ENCODE peak calls at places on chromosome 2, in ten cellular contexts. Y is A549, K is prostate gland, G is sigmoid colon, O is IMR-90, T is testis, L is upper lobe of left lung, N is HCT116, C is gastrocnemius medialis, F is stomach. Z is an unnamed sample.

GRCh38 chr2:168278424-168278888 is 31.1 kb upstream of the STK39 start:
- DNase-seq in Y (no peak), K (peak), G (no peak), O (peak), T (no peak), L (no peak), N (peak), C (no peak), F (peak), Z (no peak)

GRCh38 chr2:25743132-25743830 is 69.9 kb upstream of the DTNB start:
- DNase-seq in Y (no peak), K (no peak), G (no peak), O (no peak), T (no peak), L (no peak), N (no peak), C (no peak), F (no peak), Z (no peak)

GRCh38 chr2:133338224-133338623 is 230.0 kb downstream of the NCKAP5 start:
- DNase-seq in Y (no peak), K (no peak), G (no peak), O (peak), T (no peak), L (no peak), N (no peak), C (no peak), F (no peak), Z (no peak)

GRCh38 chr2:46336560-46336959 is 39.4 kb downstream of the EPAS1 start:
- DNase-seq in Y (no peak), K (no peak), G (no peak), O (peak), T (peak), L (no peak), N (no peak), C (peak), F (no peak), Z (no peak)

GRCh38 chr2:67130526-67131309 is 266.4 kb upstream of the ETAA1 start:
- DNase-seq in Y (no peak), K (no peak), G (no peak), O (peak), T (no peak), L (no peak), N (no peak), C (no peak), F (no peak), Z (no peak)

GRCh38 chr2:118348380-118349024 is 260.2 kb downstream of the INSIG2 start:
- DNase-seq in Y (no peak), K (no peak), G (no peak), O (no peak), T (no peak), L (no peak), N (no peak), C (no peak), F (no peak), Z (no peak)

GRCh38 chr2:7722212-7722910 is 805.1 kb downstream of the RNF144A start:
- DNase-seq in Y (no peak), K (no peak), G (no peak), O (no peak), T (no peak), L (no peak), N (no peak), C (no peak), F (no peak), Z (no peak)

GRCh38 chr2:158742536-158742935 is 52.6 kb upstream of the DAPL1 start:
- DNase-seq in Y (no peak), K (no peak), G (no peak), O (no peak), T (no peak), L (no peak), N (no peak), C (no peak), F (no peak), Z (no peak)

GRCh38 chr2:163723881-163724280 is 11.9 kb downstream of the FIGN start:
- DNase-seq in Y (no peak), K (no peak), G (no peak), O (no peak), T (no peak), L (no peak), N (no peak), C (no peak), F (no peak), Z (no peak)

GRCh38 chr2:239181601-239182471 is 219.0 kb downstream of the HDAC4 start:
- DNase-seq in Y (no peak), K (no peak), G (peak), O (no peak), T (no peak), L (peak), N (no peak), C (peak), F (no peak), Z (peak)

GRCh38 chr2:166090346-166090745 is 37.5 kb downstream of the SCN1A start:
- DNase-seq in Y (no peak), K (no peak), G (no peak), O (peak), T (no peak), L (no peak), N (no peak), C (no peak), F (no peak), Z (no peak)

GRCh38 chr2:12807907-12808810 is 91.4 kb downstream of the TRIB2 start:
- DNase-seq in Y (no peak), K (no peak), G (no peak), O (no peak), T (peak), L (no peak), N (no peak), C (no peak), F (no peak), Z (no peak)

GRCh38 chr2:97673915-97674283 is 4.4 kb downstream of the C2orf92 start:
- DNase-seq in Y (no peak), K (no peak), G (no peak), O (no peak), T (peak), L (no peak), N (no peak), C (no peak), F (no peak), Z (no peak)

GRCh38 chr2:53130441-53130943 is 637.1 kb upstream of the CHAC2 start:
- DNase-seq in Y (no peak), K (no peak), G (no peak), O (peak), T (no peak), L (no peak), N (no peak), C (no peak), F (no peak), Z (no peak)

GRCh38 chr2:105814291-105814940 is 69.7 kb downstream of the NCK2 start:
- DNase-seq in Y (no peak), K (no peak), G (no peak), O (no peak), T (no peak), L (no peak), N (no peak), C (no peak), F (no peak), Z (no peak)

GRCh38 chr2:205858781-205859478 is 176.6 kb downstream of the NRP2 start:
- DNase-seq in Y (no peak), K (no peak), G (peak), O (peak), T (no peak), L (no peak), N (no peak), C (no peak), F (peak), Z (no peak)

GRCh38 chr2:88607416-88607815 is 19.8 kb downstream of the EIF2AK3 start:
- DNase-seq in Y (no peak), K (no peak), G (no peak), O (no peak), T (no peak), L (no peak), N (no peak), C (no peak), F (no peak), Z (no peak)

GRCh38 chr2:199757466-199757865 is 93.5 kb downstream of the FTCDNL1 start:
- DNase-seq in Y (no peak), K (peak), G (peak), O (no peak), T (peak), L (peak), N (no peak), C (peak), F (no peak), Z (no peak)

GRCh38 chr2:163246111-163246510 is 407.5 kb upstream of the KCNH7 start:
- DNase-seq in Y (no peak), K (no peak), G (no peak), O (no peak), T (no peak), L (no peak), N (no peak), C (no peak), F (no peak), Z (no peak)

GRCh38 chr2:9830685-9831410 is 12.4 kb upstream of the TAF1B start:
- DNase-seq in Y (no peak), K (peak), G (no peak), O (no peak), T (no peak), L (peak), N (no peak), C (no peak), F (peak), Z (no peak)

GRCh38 chr2:237132799-237133198 is 47.1 kb downstream of the COPS8 start:
- DNase-seq in Y (peak), K (no peak), G (no peak), O (no peak), T (no peak), L (no peak), N (peak), C (no peak), F (no peak), Z (no peak)

GRCh38 chr2:2328847-2329246 is 2.2 kb downstream of the MYT1L start:
- DNase-seq in Y (no peak), K (no peak), G (no peak), O (no peak), T (peak), L (no peak), N (no peak), C (no peak), F (no peak), Z (no peak)

GRCh38 chr2:160516547-160517365 is 23.1 kb upstream of the RBMS1 start:
- DNase-seq in Y (no peak), K (no peak), G (no peak), O (peak), T (no peak), L (no peak), N (no peak), C (no peak), F (no peak), Z (no peak)

GRCh38 chr2:36172828-36173227 is 182.8 kb upstream of the CRIM1 start:
- DNase-seq in Y (no peak), K (no peak), G (no peak), O (no peak), T (no peak), L (no peak), N (no peak), C (no peak), F (no peak), Z (no peak)
- TF ChIP-seq POLR2A in Y (no peak), K (no peak), G (no peak), O (no peak), T (no peak), L (no peak), N (no peak), C (no peak), F (no peak), Z (no peak)

GRCh38 chr2:170711196-170711773 is 3.9 kb upstream of the SP5 start:
- DNase-seq in Y (no peak), K (no peak), G (no peak), O (no peak), T (no peak), L (no peak), N (no peak), C (no peak), F (no peak), Z (no peak)

GRCh38 chr2:170711774-170712652 is 3.1 kb upstream of the SP5 start:
- DNase-seq in Y (no peak), K (no peak), G (no peak), O (no peak), T (no peak), L (no peak), N (no peak), C (no peak), F (peak), Z (no peak)

GRCh38 chr2:170707821-170708795 is 7.0 kb upstream of the SP5 start:
- DNase-seq in Y (no peak), K (no peak), G (no peak), O (no peak), T (no peak), L (no peak), N (no peak), C (no peak), F (no peak), Z (no peak)

GRCh38 chr2:170712653-170713279 is 2.4 kb upstream of the SP5 start:
- DNase-seq in Y (no peak), K (no peak), G (no peak), O (no peak), T (no peak), L (no peak), N (no peak), C (no peak), F (no peak), Z (no peak)

DNA sequence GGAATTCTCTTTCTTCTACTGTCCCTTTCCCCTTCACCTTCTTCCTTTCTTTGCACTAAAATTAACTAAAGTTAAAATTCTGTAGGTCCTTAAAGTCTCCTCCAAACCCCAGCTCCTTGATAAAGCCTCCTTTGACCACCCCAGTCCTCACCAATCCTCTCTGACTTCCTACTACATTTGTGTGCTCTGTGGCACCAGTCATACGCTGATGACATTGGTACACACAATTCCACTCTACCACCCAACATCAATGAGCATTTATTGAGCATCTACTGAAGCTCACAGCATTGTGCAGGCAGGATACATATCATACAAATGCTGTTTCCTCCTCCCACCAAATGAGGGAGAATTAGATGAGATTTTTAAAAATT is 4.5 kb upstream of the SP5 start:
- DNase-seq in Y (no peak), K (no peak), G (no peak), O (no peak), T (no peak), L (no peak), N (no peak), C (no peak), F (no peak), Z (no peak)
- TF ChIP-seq CTCF in Y (no peak), K (no peak), G (no peak), O (no peak), T (no peak), L (no peak), N (no peak), C (no peak), F (no peak), Z (no peak)

GRCh38 chr2:20447437-20448245 is 767 bp downstream of the RHOB start:
- DNase-seq in Y (no peak), K (no peak), G (peak), O (peak), T (peak), L (peak), N (no peak), C (peak), F (peak), Z (peak)
- TF ChIP-seq POLR2A in Y (no peak), K (peak), G (peak), O (no peak), T (no peak), L (peak), N (no peak), C (no peak), F (peak), Z (no peak)

GRCh38 chr2:103991591-103991990 is 862.3 kb upstream of the POU3F3 start:
- DNase-seq in Y (no peak), K (no peak), G (no peak), O (no peak), T (no peak), L (no peak), N (no peak), C (no peak), F (no peak), Z (no peak)
- TF ChIP-seq CTCF in Y (peak), K (no peak), G (no peak), O (no peak), T (peak), L (no peak), N (no peak), C (no peak), F (no peak), Z (no peak)

DNA sequence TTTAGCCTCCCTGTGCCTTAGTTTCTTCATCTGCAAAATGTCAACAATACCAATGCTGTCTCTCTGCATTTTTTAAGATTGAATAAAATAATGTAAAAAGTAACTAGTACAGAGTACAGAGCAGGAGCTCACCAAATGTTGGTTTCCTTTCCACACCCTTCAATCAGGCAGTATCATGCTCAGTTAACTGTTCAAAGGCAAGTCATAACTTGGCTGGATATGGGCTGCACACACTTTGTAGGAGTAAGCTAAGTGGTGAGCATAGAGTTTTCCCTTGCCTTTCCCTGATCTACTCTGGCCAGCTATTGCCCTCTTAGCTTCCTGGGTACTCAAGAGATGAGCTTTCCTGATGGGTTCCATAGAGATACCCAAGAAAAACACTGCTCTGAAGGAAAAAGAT is 77.9 kb downstream of the CYBRD1 start:
- DNase-seq in Y (no peak), K (no peak), G (no peak), O (no peak), T (no peak), L (no peak), N (no peak), C (no peak), F (no peak), Z (no peak)
- TF ChIP-seq POLR2A in Y (no peak), K (no peak), G (no peak), O (no peak), T (no peak), L (no peak), N (no peak), C (no peak), F (no peak), Z (no peak)

GRCh38 chr2:172427256-172427989 is at the start of gene ITGA6:
- DNase-seq in Y (peak), K (peak), G (no peak), O (peak), T (peak), L (peak), N (peak), C (peak), F (peak), Z (peak)

GRCh38 chr2:172426635-172427255 is 641 bp upstream of the ITGA6 start:
- DNase-seq in Y (no peak), K (no peak), G (no peak), O (no peak), T (no peak), L (no peak), N (no peak), C (no peak), F (no peak), Z (no peak)

GRCh38 chr2:172428841-172429173 is 1.4 kb downstream of the ITGA6 start:
- DNase-seq in Y (no peak), K (no peak), G (no peak), O (no peak), T (no peak), L (no peak), N (no peak), C (no peak), F (no peak), Z (no peak)

GRCh38 chr2:172429351-172429968 is 2.1 kb downstream of the ITGA6 start:
- DNase-seq in Y (no peak), K (peak), G (no peak), O (peak), T (no peak), L (peak), N (no peak), C (no peak), F (no peak), Z (no peak)

DNA sequence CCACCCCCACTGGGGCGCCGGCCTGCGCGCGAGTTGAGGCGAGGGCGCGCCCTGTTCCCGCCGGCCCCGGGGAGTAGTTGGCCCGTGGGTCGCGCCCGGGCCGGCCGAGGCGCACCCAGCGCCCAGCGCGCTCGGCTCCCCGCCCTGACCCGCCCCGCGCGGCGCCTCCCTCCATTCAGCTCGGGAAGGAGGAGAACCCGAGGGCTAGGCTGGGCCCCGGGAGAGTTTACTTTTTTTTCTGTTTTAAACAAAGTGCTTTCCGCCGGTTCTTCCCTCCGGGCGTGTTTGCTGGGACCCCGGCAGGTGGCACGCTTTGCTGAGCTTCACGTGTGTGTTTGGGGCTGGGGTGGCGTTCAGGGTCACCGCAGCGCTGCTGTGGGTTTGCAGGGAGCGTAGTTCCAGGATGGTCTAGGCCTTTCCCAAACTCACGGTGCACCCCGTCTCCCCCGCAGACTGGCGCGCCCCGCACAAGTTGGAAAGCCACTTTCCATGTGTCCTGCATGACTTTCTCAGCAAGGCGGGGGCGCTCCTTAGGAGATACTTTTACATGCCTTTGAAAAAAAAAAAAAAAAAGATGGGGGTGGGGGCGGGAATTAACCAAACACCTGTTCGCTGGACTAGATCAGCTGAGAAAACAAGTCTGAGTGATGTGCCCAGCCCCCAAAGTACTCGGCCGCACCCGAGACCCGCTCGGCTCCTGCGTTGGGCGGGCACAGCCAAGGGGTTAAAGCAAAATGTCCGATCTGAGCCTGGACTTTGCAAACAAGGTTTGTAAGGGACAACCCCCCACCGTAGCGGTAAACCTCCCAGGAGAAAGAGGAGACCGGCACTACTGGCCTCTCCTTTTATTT is 829 bp downstream of the ITGA6 start:
- DNase-seq in Y (peak), K (peak), G (no peak), O (no peak), T (peak), L (peak), N (no peak), C (peak), F (peak), Z (peak)
- TF ChIP-seq CTCF in Y (peak), K (no peak), G (no peak), O (peak), T (no peak), L (no peak), N (no peak), C (no peak), F (no peak), Z (no peak)

DNA sequence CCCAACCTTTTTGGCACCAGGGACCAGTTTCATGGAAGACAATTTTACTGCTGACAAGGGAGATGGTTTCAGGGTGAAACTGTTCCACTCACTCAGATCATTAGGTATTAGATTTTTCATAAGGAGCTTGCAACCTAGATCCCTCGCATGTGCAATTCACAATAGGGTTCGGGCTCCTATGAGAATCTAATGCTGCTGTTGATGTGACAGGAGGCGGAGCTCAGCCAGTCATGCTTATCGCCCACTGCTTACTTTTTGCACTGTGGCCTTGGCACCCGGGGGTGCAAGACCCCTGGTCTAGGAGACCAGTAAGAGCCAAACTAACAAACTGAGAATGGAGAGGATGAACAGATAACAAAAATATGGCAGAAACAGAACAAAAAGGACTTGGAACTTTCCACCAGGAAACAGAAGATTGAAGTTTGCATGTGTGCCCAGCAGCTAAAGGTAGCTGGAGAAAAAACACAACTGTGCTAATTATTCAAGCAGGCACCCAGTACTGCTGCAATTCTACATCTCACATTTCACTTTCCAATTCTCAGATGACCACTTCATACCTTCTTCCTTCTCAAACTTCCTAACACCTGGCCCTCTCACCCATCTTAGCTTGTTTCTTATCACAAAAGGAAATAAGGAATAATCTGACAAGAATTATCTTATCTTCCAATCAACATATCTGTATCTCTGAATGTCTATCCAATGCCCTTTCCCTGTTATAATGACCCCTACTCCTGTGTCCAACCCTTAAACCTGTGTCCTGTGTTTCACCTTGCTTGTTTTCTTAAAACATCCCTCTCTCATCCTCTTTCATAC is 24.8 kb downstream of the SP3 start:
- DNase-seq in Y (no peak), K (no peak), G (no peak), O (no peak), T (no peak), L (no peak), N (no peak), C (no peak), F (no peak), Z (no peak)
- TF ChIP-seq POLR2A in Y (no peak), K (no peak), G (no peak), O (no peak), T (no peak), L (no peak), N (no peak), C (no peak), F (no peak), Z (no peak)

Z was measured in spleen.